ENCODE peak calls at places on chromosome 17, in eight cellular contexts. One of them, this sample, is unnamed.

GRCh38 chr17:66426397-66427033 is 124.1 kb downstream of the PRKCA start:
- DNase-seq in mucosa of descending colon: no peak
- DNase-seq in kidney: no peak
- DNase-seq in kidney epithelial cell: no peak
- DNase-seq in fibroblast of mammary gland: peak; percentile 42
- DNase-seq in heart left ventricle: no peak
- DNase-seq in GM20000: peak; percentile 40
- DNase-seq in foreskin fibroblast: no peak
- DNase-seq in this sample: peak; percentile 33

GRCh38 chr17:72205357-72205756 is 84.5 kb downstream of the SOX9 start:
- DNase-seq in mucosa of descending colon: no peak
- DNase-seq in heart left ventricle: no peak
- DNase-seq in foreskin fibroblast: no peak
- DNase-seq in fibroblast of mammary gland: no peak
- DNase-seq in kidney epithelial cell: no peak
- DNase-seq in kidney: peak; percentile 34
- DNase-seq in GM20000: no peak
- DNase-seq in this sample: no peak

GRCh38 chr17:61131555-61131954 is 268.1 kb upstream of the TBX2 start:
- DNase-seq in kidney epithelial cell: no peak
- DNase-seq in heart left ventricle: no peak
- DNase-seq in kidney: no peak
- DNase-seq in mucosa of descending colon: no peak
- DNase-seq in GM20000: no peak
- DNase-seq in fibroblast of mammary gland: no peak
- DNase-seq in foreskin fibroblast: no peak
- DNase-seq in this sample: no peak

GRCh38 chr17:30334421-30334820 is 564 bp upstream of the TMIGD1 start:
- DNase-seq in kidney: no peak
- DNase-seq in foreskin fibroblast: no peak
- DNase-seq in fibroblast of mammary gland: no peak
- DNase-seq in mucosa of descending colon: no peak
- DNase-seq in kidney epithelial cell: no peak
- DNase-seq in heart left ventricle: no peak
- DNase-seq in GM20000: no peak
- DNase-seq in this sample: no peak

GRCh38 chr17:28478940-28479615 is 5.6 kb downstream of the SLC13A2 start:
- DNase-seq in heart left ventricle: no peak
- DNase-seq in fibroblast of mammary gland: peak; percentile 25
- DNase-seq in kidney: no peak
- DNase-seq in mucosa of descending colon: no peak
- DNase-seq in kidney epithelial cell: no peak
- DNase-seq in GM20000: no peak
- DNase-seq in foreskin fibroblast: peak; percentile 69
- DNase-seq in this sample: no peak

GRCh38 chr17:55264273-55264639 is 504 bp upstream of the HLF start:
- DNase-seq in fibroblast of mammary gland: no peak
- DNase-seq in foreskin fibroblast: no peak
- DNase-seq in kidney epithelial cell: no peak
- DNase-seq in heart left ventricle: no peak
- DNase-seq in GM20000: no peak
- DNase-seq in kidney: no peak
- DNase-seq in mucosa of descending colon: no peak
- DNase-seq in this sample: no peak

GRCh38 chr17:74773871-74774286 is 2.3 kb downstream of the NAT9 start:
- DNase-seq in GM20000: no peak
- DNase-seq in fibroblast of mammary gland: peak; percentile 36
- DNase-seq in kidney epithelial cell: no peak
- DNase-seq in heart left ventricle: no peak
- DNase-seq in foreskin fibroblast: no peak
- DNase-seq in mucosa of descending colon: no peak
- DNase-seq in kidney: no peak
- DNase-seq in this sample: no peak

GRCh38 chr17:69240201-69240600 is 11.6 kb upstream of the ABCA10 start:
- DNase-seq in GM20000: no peak
- DNase-seq in mucosa of descending colon: no peak
- DNase-seq in foreskin fibroblast: no peak
- DNase-seq in fibroblast of mammary gland: no peak
- DNase-seq in heart left ventricle: no peak
- DNase-seq in kidney epithelial cell: no peak
- DNase-seq in kidney: no peak
- DNase-seq in this sample: no peak

GRCh38 chr17:74454197-74455024 is 12.0 kb upstream of the CD300A start:
- DNase-seq in mucosa of descending colon: no peak
- DNase-seq in GM20000: no peak
- DNase-seq in fibroblast of mammary gland: peak; percentile 57
- DNase-seq in heart left ventricle: no peak
- DNase-seq in foreskin fibroblast: peak; percentile 63
- DNase-seq in kidney epithelial cell: no peak
- DNase-seq in kidney: peak; percentile 98
- DNase-seq in this sample: no peak

GRCh38 chr17:72592242-72592966 is 471.6 kb downstream of the SOX9 start:
- DNase-seq in foreskin fibroblast: peak; percentile 84
- DNase-seq in kidney: peak; percentile 89
- DNase-seq in GM20000: peak; percentile 79
- DNase-seq in kidney epithelial cell: no peak
- DNase-seq in fibroblast of mammary gland: peak; percentile 75
- DNase-seq in heart left ventricle: peak; percentile 57
- DNase-seq in mucosa of descending colon: peak; percentile 82
- DNase-seq in this sample: peak; percentile 77

GRCh38 chr17:33121272-33121671 is 129.6 kb downstream of the SPACA3 start:
- DNase-seq in mucosa of descending colon: no peak
- DNase-seq in GM20000: no peak
- DNase-seq in kidney: no peak
- DNase-seq in foreskin fibroblast: no peak
- DNase-seq in fibroblast of mammary gland: no peak
- DNase-seq in kidney epithelial cell: no peak
- DNase-seq in heart left ventricle: no peak
- DNase-seq in this sample: no peak

GRCh38 chr17:17732892-17733670 is 51.8 kb downstream of the RAI1 start:
- DNase-seq in foreskin fibroblast: peak; percentile 60
- DNase-seq in fibroblast of mammary gland: peak; percentile 56
- DNase-seq in heart left ventricle: no peak
- DNase-seq in kidney epithelial cell: no peak
- DNase-seq in GM20000: no peak
- DNase-seq in kidney: no peak
- DNase-seq in mucosa of descending colon: no peak
- DNase-seq in this sample: no peak

GRCh38 chr17:42457107-42457787 is 1.4 kb upstream of the ATP6V0A1 start:
- DNase-seq in heart left ventricle: no peak
- DNase-seq in fibroblast of mammary gland: no peak
- DNase-seq in GM20000: peak; percentile 31
- DNase-seq in kidney epithelial cell: no peak
- DNase-seq in mucosa of descending colon: no peak
- DNase-seq in foreskin fibroblast: no peak
- DNase-seq in kidney: no peak
- DNase-seq in this sample: no peak

GRCh38 chr17:8393470-8394231 is 4.0 kb downstream of the RNF222 start:
- DNase-seq in foreskin fibroblast: no peak
- DNase-seq in kidney: no peak
- DNase-seq in GM20000: no peak
- DNase-seq in heart left ventricle: no peak
- DNase-seq in fibroblast of mammary gland: no peak
- DNase-seq in mucosa of descending colon: no peak
- DNase-seq in kidney epithelial cell: no peak
- DNase-seq in this sample: no peak

GRCh38 chr17:76546556-76547182 is 6.8 kb downstream of the PRCD start:
- DNase-seq in GM20000: no peak
- DNase-seq in kidney: peak; percentile 59
- DNase-seq in heart left ventricle: no peak
- DNase-seq in foreskin fibroblast: peak; percentile 89
- DNase-seq in fibroblast of mammary gland: peak; percentile 98
- DNase-seq in mucosa of descending colon: no peak
- DNase-seq in kidney epithelial cell: no peak
- DNase-seq in this sample: no peak

GRCh38 chr17:72182256-72182890 is 61.6 kb downstream of the SOX9 start:
- DNase-seq in GM20000: no peak
- DNase-seq in kidney: no peak
- DNase-seq in foreskin fibroblast: no peak
- DNase-seq in mucosa of descending colon: no peak
- DNase-seq in fibroblast of mammary gland: no peak
- DNase-seq in heart left ventricle: no peak
- DNase-seq in kidney epithelial cell: no peak
- DNase-seq in this sample: no peak

GRCh38 chr17:80190716-80191115 is 20.9 kb downstream of the CARD14 start:
- DNase-seq in mucosa of descending colon: no peak
- DNase-seq in GM20000: no peak
- DNase-seq in foreskin fibroblast: no peak
- DNase-seq in kidney: no peak
- DNase-seq in kidney epithelial cell: no peak
- DNase-seq in heart left ventricle: no peak
- DNase-seq in fibroblast of mammary gland: no peak
- DNase-seq in this sample: no peak
- TF ChIP-seq CTCF in mucosa of descending colon: no peak
- TF ChIP-seq CTCF in GM20000: no peak
- TF ChIP-seq CTCF in foreskin fibroblast: no peak
- TF ChIP-seq CTCF in kidney: no peak
- TF ChIP-seq CTCF in kidney epithelial cell: no peak
- TF ChIP-seq CTCF in heart left ventricle: no peak
- TF ChIP-seq CTCF in fibroblast of mammary gland: no peak
- TF ChIP-seq CTCF in this sample: no peak

GRCh38 chr17:680554-680953 is 34.1 kb downstream of the VPS53 start:
- DNase-seq in kidney epithelial cell: no peak
- DNase-seq in foreskin fibroblast: no peak
- DNase-seq in kidney: no peak
- DNase-seq in mucosa of descending colon: no peak
- DNase-seq in heart left ventricle: no peak
- DNase-seq in fibroblast of mammary gland: no peak
- DNase-seq in GM20000: no peak
- DNase-seq in this sample: no peak
- TF ChIP-seq CTCF in kidney epithelial cell: no peak
- TF ChIP-seq CTCF in foreskin fibroblast: no peak
- TF ChIP-seq CTCF in kidney: no peak
- TF ChIP-seq CTCF in mucosa of descending colon: no peak
- TF ChIP-seq CTCF in heart left ventricle: no peak
- TF ChIP-seq CTCF in fibroblast of mammary gland: no peak
- TF ChIP-seq CTCF in GM20000: no peak
- TF ChIP-seq CTCF in this sample: no peak

GRCh38 chr17:4895676-4896331 is 3.5 kb upstream of the C17orf107 start:
- DNase-seq in foreskin fibroblast: no peak
- DNase-seq in GM20000: no peak
- DNase-seq in kidney: no peak
- DNase-seq in kidney epithelial cell: no peak
- DNase-seq in fibroblast of mammary gland: no peak
- DNase-seq in heart left ventricle: no peak
- DNase-seq in mucosa of descending colon: peak; percentile 45
- DNase-seq in this sample: no peak
- TF ChIP-seq CTCF in foreskin fibroblast: no peak
- TF ChIP-seq CTCF in GM20000: no peak
- TF ChIP-seq CTCF in kidney: no peak
- TF ChIP-seq CTCF in kidney epithelial cell: peak; percentile 11
- TF ChIP-seq CTCF in fibroblast of mammary gland: no peak
- TF ChIP-seq CTCF in heart left ventricle: no peak
- TF ChIP-seq CTCF in mucosa of descending colon: no peak
- TF ChIP-seq CTCF in this sample: no peak

DNA sequence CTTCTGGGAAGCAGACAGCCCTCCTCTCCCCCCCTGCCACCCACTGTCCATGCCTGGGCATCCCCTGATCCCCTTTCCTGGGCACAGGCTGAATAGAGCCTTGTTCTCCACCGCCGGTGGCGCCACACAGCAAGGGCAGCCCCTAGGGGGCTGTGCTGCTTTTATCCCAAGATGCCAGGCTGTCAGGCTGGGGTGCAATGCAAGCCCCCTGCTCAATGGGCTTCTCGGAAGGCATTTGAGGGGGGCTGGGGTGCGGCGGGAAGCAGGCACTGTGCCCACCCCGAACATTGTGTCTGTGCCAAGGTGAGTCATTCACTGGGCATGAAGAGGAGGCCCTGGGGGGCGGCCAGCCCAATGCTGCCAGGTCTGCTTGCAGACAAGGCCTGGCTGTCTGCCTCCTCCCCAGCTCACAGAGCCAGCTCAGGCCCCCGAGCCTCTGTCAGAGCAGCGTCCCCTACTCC is 1.5 kb upstream of the GFAP start:
- DNase-seq in kidney epithelial cell: no peak
- DNase-seq in kidney: peak; percentile 92
- DNase-seq in fibroblast of mammary gland: peak; percentile 19
- DNase-seq in heart left ventricle: peak; percentile 89
- DNase-seq in foreskin fibroblast: peak; percentile 24
- DNase-seq in GM20000: no peak
- DNase-seq in mucosa of descending colon: no peak
- DNase-seq in this sample: no peak
- TF ChIP-seq CTCF in kidney epithelial cell: peak; percentile 13
- TF ChIP-seq CTCF in kidney: no peak
- TF ChIP-seq CTCF in fibroblast of mammary gland: no peak
- TF ChIP-seq CTCF in heart left ventricle: no peak
- TF ChIP-seq CTCF in foreskin fibroblast: no peak
- TF ChIP-seq CTCF in GM20000: no peak
- TF ChIP-seq CTCF in mucosa of descending colon: no peak
- TF ChIP-seq CTCF in this sample: no peak

DNA sequence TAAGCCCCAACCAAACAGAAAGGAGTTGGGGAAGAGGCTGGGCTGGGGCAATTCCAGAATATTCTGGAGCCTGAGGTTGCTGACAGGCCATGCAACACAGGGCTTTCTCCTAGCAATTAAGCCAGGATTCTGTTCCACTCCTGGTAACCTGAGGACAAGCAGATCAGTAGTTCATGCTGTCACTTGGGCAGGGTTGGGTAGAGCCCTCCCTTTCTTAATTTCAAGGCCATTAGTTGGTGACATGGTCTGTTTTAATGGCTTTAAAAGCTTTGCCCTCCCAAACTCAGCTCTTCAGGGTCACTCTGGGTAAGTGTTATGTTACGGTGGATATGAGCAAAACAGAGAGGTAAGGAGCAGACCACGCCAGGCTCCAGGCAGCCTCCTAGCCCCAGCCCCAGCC is 27.7 kb downstream of the CEP295NL start:
- DNase-seq in heart left ventricle: no peak
- DNase-seq in foreskin fibroblast: no peak
- DNase-seq in GM20000: no peak
- DNase-seq in kidney: no peak
- DNase-seq in fibroblast of mammary gland: no peak
- DNase-seq in kidney epithelial cell: no peak
- DNase-seq in mucosa of descending colon: no peak
- DNase-seq in this sample: no peak
- TF ChIP-seq CTCF in heart left ventricle: no peak
- TF ChIP-seq CTCF in foreskin fibroblast: no peak
- TF ChIP-seq CTCF in GM20000: no peak
- TF ChIP-seq CTCF in kidney: no peak
- TF ChIP-seq CTCF in fibroblast of mammary gland: no peak
- TF ChIP-seq CTCF in kidney epithelial cell: no peak
- TF ChIP-seq CTCF in mucosa of descending colon: no peak
- TF ChIP-seq CTCF in this sample: no peak

DNA sequence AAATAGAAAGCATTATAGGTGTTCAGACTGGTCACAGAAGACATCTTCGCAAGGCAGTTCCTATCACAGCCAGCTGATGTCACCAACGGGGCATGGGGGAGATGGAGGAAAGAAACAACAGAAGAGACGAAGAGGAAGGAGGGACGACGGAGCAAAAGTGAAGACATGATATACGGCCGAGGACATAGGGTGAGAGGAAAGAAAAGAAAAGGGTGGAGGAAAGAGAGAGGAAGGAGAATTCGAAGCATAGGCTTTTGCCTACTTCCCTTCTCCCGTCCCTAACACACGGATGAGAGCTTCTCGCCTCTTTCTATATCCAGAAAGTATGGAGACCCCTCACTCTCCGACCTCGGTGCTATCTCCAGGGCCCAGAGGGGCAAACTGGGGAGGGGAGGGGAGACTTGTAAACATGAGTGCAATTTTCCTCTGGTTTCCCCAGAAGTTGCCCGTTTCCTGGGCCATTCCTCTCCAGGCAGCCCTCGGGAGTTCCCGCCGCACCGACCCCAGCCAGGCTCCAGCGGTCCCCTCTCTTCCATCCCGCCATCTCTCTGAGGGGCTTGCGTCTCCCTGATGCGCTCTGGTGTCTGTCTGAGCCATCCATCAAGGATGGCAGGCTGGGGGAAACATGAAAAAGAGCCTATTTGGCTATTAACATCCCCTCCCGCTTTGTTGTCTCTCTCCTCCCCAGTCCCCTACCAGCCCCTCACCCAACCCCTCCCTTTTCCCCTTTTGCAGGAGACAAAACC is 26.0 kb downstream of the COPZ2 start:
- DNase-seq in kidney: no peak
- DNase-seq in heart left ventricle: no peak
- DNase-seq in mucosa of descending colon: no peak
- DNase-seq in GM20000: peak; percentile 81
- DNase-seq in kidney epithelial cell: no peak
- DNase-seq in foreskin fibroblast: no peak
- DNase-seq in fibroblast of mammary gland: peak; percentile 48
- DNase-seq in this sample: peak; percentile 73
- TF ChIP-seq CTCF in kidney: peak; percentile 42
- TF ChIP-seq CTCF in heart left ventricle: peak; percentile 5
- TF ChIP-seq CTCF in mucosa of descending colon: peak; percentile 8
- TF ChIP-seq CTCF in GM20000: peak; percentile 50
- TF ChIP-seq CTCF in kidney epithelial cell: peak; percentile 70
- TF ChIP-seq CTCF in foreskin fibroblast: peak; percentile 49
- TF ChIP-seq CTCF in fibroblast of mammary gland: peak; percentile 55
- TF ChIP-seq CTCF in this sample: peak; percentile 66